ENCODE peak calls at places on chromosome 4, in four cellular contexts. C, A, X and U are unnamed samples.

GRCh38 chr4:173436149-173436579 is 37.2 kb upstream of the SCRG1 start:
- DNase-seq in A (no peak), C (no peak), X (no peak), U (no peak)

GRCh38 chr4:19521151-19521550 is 730.6 kb upstream of the SLIT2 start:
- DNase-seq in C (no peak), A (no peak), X (no peak), U (no peak)

GRCh38 chr4:40199999-40200880 is 3.4 kb downstream of the RHOH start:
- DNase-seq in C (no peak), X (peak; percentile 89), A (peak; percentile 93), U (no peak)

GRCh38 chr4:41878170-41878941 is 56.9 kb upstream of the TMEM33 start:
- DNase-seq in A (no peak), X (no peak), C (no peak), U (no peak)

GRCh38 chr4:186633844-186634243 is 78.5 kb upstream of the MTNR1A start:
- DNase-seq in X (no peak), C (no peak), A (no peak), U (no peak)

GRCh38 chr4:6778435-6778834 is 4.1 kb upstream of the KIAA0232 start:
- DNase-seq in C (no peak), A (no peak), X (no peak), U (no peak)

GRCh38 chr4:65242156-65242846 is 428.0 kb downstream of the EPHA5 start:
- DNase-seq in A (no peak), X (no peak), C (no peak), U (no peak)

GRCh38 chr4:170750519-170750918 is 660.8 kb upstream of the AADAT start:
- DNase-seq in A (no peak), C (no peak), X (no peak), U (no peak)

GRCh38 chr4:6160536-6160935 is 39.8 kb downstream of the JAKMIP1 start:
- DNase-seq in C (no peak), A (no peak), X (no peak), U (no peak)

GRCh38 chr4:13633671-13634070 is 6.1 kb upstream of the BOD1L1 start:
- DNase-seq in C (no peak), A (no peak), X (no peak), U (no peak)

GRCh38 chr4:77538574-77539157 is 67.0 kb upstream of the CXCL13 start:
- DNase-seq in C (no peak), A (no peak), X (no peak), U (no peak)

GRCh38 chr4:77538144-77538543 is 67.5 kb upstream of the CXCL13 start:
- DNase-seq in X (no peak), C (no peak), A (no peak), U (no peak)
- TF ChIP-seq SPI1 in X (no peak), C (no peak), A (no peak), U (no peak)

GRCh38 chr4:87839309-87839946 is 6.7 kb downstream of the MEPE start:
- DNase-seq in A (no peak), C (peak; percentile 25), X (peak; percentile 21), U (no peak)

GRCh38 chr4:87832669-87833068 is at the start of gene MEPE:
- DNase-seq in A (no peak), C (no peak), X (no peak), U (no peak)

GRCh38 chr4:87838207-87838606 is 5.4 kb downstream of the MEPE start:
- DNase-seq in X (no peak), A (no peak), C (no peak), U (no peak)

GRCh38 chr4:87835732-87836131 is 3.0 kb downstream of the MEPE start:
- DNase-seq in C (no peak), X (no peak), A (no peak), U (no peak)

GRCh38 chr4:87835192-87835591 is 2.4 kb downstream of the MEPE start:
- DNase-seq in C (no peak), X (no peak), A (no peak), U (no peak)
- TF ChIP-seq SPI1 in C (no peak), X (no peak), A (no peak), U (no peak)

DNA sequence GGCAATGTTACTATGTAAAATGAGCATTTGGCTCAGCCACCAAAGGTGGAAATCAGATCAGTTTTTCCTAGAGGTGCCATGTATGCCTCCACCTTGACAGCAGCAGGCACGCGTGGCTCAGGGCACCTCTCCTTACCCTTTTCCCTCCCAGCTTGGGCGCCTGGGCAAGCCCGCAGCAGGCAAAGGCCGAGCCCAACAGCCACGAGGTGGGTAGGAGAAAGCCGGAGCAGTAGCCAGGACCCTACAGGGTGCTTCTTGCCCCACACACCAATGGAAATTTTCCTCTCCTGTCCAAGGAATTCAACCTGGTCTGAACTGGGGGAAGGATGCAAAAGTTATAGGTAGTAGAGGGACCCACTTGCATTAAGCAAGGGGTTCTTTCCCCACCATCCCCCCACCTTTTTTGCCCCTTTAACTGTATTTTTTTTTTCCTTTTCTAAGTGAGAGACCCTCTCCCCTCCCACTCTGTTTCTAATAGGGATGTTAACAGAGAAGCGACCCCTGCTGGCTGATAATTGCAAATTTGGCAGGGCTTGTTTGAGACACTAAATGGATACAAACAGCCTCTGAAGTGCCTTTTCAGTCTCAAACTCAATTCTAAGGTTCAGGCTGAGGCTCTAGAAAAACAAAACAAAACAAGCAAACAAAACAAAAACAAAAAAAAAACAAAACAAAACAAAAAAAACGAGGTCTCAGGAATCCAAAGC is 895.1 kb downstream of the PCDH18 start:
- DNase-seq in C (peak; percentile 19), X (no peak), A (no peak), U (peak; percentile 2)
- TF ChIP-seq SPI1 in C (no peak), X (no peak), A (no peak), U (no peak)

GRCh38 chr4:103721251-103721650 is 1.5 kb upstream of the TACR3 start:
- DNase-seq in X (no peak), C (no peak), A (no peak), U (no peak)

GRCh38 chr4:103720661-103721060 is 876 bp upstream of the TACR3 start:
- DNase-seq in C (no peak), X (no peak), A (no peak), U (no peak)

GRCh38 chr4:103718993-103719319 is 829 bp downstream of the TACR3 start:
- DNase-seq in X (no peak), A (no peak), C (no peak), U (no peak)

DNA sequence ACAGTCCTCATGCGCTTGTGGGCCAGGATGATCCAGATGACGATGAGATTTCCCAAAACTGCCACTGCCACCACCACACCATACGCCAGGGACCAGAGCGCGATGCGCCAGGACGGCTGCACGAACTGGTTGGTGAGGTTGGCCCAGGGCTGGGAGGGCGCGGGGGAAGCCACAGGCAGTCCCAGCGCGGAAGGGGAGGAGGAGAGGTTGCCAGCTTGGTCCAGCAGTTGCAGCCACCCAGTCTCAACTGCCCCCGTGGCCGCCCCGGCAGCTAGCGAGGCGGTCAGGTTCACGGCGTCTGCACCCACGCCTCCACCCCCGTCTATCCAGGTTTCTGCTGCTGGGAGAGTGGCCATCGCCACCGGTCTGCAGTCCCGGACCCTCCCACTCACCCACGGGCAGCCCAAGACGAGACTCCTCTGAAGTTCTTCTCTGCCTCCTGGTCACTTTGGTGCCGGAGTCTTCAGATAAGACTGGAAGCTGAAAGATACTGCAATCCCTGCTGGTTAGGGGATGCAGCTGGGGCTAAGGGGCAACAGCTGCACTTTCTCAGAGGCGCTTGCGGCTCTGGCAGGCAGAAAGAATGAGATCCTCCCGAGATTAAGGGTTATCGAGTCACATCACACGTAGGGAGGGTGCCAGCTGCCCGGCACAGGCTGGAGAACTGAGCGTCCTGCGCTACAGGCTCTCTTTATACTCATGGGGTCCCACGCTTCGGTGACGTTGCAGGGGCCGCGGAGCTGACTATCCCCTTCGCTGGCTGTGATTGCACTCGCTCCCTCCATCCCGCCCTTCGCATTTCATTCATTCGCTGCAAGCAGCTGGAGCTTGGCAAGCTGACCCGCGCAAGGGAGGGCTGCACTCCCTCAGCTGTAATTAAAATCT is at the start of gene TACR3:
- DNase-seq in X (no peak), C (no peak), A (no peak), U (no peak)
- TF ChIP-seq SPI1 in X (no peak), C (no peak), A (no peak), U (no peak)

GRCh38 chr4:121693450-121693849 is 3.3 kb downstream of the ANXA5 start:
- DNase-seq in C (no peak), X (no peak), A (no peak), U (no peak)

GRCh38 chr4:121688261-121688660 is 8.5 kb downstream of the ANXA5 start:
- DNase-seq in C (no peak), X (no peak), A (no peak), U (no peak)

GRCh38 chr4:121692261-121692660 is 4.5 kb downstream of the ANXA5 start:
- DNase-seq in X (no peak), C (no peak), A (no peak), U (no peak)

GRCh38 chr4:121688696-121689095 is 8.1 kb downstream of the ANXA5 start:
- DNase-seq in A (no peak), C (no peak), X (no peak), U (no peak)

DNA sequence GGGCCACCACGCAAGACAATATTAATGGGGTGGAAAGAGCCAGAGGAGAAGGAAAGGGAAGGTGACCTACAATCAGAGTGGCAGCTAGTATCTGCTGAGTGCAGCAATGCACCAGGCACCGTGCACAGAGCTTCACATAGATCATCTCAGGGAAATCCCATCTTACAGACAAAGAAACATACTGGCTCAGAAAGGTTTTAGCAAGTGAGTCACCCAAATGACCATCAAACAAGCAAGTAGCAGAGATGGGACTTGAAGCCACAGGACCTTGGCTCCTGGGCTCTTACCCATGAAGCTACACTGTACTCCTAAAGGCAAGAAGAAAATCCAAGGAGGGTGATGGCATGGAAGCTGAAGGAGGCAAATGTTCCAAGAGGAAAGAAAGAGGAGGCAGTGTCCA is 6.8 kb downstream of the ANXA5 start:
- DNase-seq in X (no peak), A (no peak), C (no peak), U (no peak)
- TF ChIP-seq SPI1 in X (no peak), A (no peak), C (no peak), U (no peak)

DNA sequence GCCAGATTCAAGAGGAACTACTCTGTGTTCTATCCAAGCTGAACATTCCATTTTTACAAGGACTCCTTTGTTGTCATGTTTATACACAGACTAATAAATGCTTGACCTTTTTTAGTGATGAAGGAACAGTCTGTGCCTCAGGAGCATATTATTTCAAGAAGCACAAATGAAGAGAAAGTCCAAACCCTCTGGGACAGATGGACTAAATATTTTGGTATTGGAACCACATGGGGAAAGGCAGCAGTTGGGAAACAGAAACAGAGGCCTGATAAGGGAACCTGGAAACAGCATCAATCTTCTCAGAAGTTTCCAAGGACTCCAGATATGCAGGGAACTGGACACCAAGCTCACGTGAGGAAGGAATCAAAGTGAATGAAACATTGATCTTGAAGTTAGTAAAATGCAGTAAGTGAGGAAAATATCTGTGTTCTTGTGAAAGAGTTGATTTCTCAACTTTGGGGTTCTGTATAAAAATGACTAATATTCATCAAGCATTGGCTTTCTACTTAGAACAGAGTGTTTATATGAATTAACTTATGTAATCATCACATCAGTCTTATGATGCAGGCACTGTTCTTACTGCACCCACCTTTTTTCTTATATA is 149.0 kb upstream of the JADE1 start:
- DNase-seq in X (no peak), C (no peak), A (no peak), U (no peak)
- TF ChIP-seq SPI1 in X (no peak), C (no peak), A (no peak), U (no peak)

GRCh38 chr4:1907848-1908525 is 36.8 kb downstream of the NSD2 start:
- DNase-seq in X (no peak), A (no peak), C (no peak), U (no peak)
- TF ChIP-seq SPI1 in X (no peak), A (no peak), C (no peak), U (no peak)

DNA sequence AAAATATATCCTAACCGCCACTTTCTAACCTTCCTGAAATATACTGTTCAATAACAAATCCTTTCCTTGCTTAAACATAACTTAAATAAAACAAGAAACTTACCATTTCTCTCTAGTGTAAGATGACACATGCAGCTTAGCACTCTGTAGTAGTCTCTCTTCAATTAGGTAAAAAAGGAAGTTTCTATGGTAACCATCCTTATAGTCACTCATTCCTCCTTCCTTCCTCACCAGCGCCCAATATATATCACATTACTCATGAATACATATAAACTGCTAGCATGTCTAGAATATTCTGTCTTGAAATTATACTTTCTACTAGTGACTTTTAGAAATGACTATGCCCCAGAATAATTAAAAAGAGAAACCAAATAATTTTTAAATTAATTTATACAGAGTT is 112.2 kb downstream of the SNCA start:
- DNase-seq in C (no peak), A (no peak), X (no peak), U (no peak)
- TF ChIP-seq SPI1 in C (no peak), A (no peak), X (no peak), U (no peak)